ENCODE peak calls at places on chromosomes 13 and 19, in ten cellular contexts. One of them, this sample, is unnamed.

GRCh38 chr13:61927648-61928047 is 512.0 kb upstream of the PCDH20 start:
- DNase-seq in ovary: no peak
- DNase-seq in GM23338: no peak
- DNase-seq in fibroblast of lung: no peak
- DNase-seq in OCI-LY7: no peak
- DNase-seq in left ventricle myocardium inferior: no peak
- DNase-seq in left lung: no peak
- DNase-seq in mammary epithelial cell: no peak
- DNase-seq in heart right ventricle: no peak
- DNase-seq in ascending aorta: no peak
- DNase-seq in this sample: no peak

GRCh38 chr19:14835011-14835410 is at the start of the genes OR7A5 and OR7C1:
- DNase-seq in GM23338: peak; percentile 33
- DNase-seq in heart right ventricle: no peak
- DNase-seq in ovary: no peak
- DNase-seq in OCI-LY7: no peak
- DNase-seq in fibroblast of lung: peak; percentile 2
- DNase-seq in left lung: no peak
- DNase-seq in mammary epithelial cell: no peak
- DNase-seq in left ventricle myocardium inferior: no peak
- DNase-seq in ascending aorta: no peak
- DNase-seq in this sample: no peak

GRCh38 chr19:1064661-1065605 is 2.0 kb upstream of the ARHGAP45 start:
- DNase-seq in OCI-LY7: peak; percentile 81
- DNase-seq in fibroblast of lung: peak; percentile 69
- DNase-seq in ascending aorta: peak; percentile 81
- DNase-seq in left ventricle myocardium inferior: peak; percentile 66
- DNase-seq in ovary: no peak
- DNase-seq in left lung: peak; percentile 96
- DNase-seq in GM23338: peak; percentile 90
- DNase-seq in heart right ventricle: no peak
- DNase-seq in mammary epithelial cell: peak; percentile 52
- DNase-seq in this sample: peak; percentile 90

GRCh38 chr19:49997709-49998108 is 27.5 kb downstream of the VRK3 start:
- DNase-seq in mammary epithelial cell: peak; percentile 16
- DNase-seq in heart right ventricle: no peak
- DNase-seq in left lung: no peak
- DNase-seq in GM23338: peak; percentile 85
- DNase-seq in fibroblast of lung: peak; percentile 21
- DNase-seq in OCI-LY7: peak; percentile 68
- DNase-seq in left ventricle myocardium inferior: no peak
- DNase-seq in ovary: no peak
- DNase-seq in ascending aorta: no peak
- DNase-seq in this sample: no peak

GRCh38 chr19:7844951-7845350 is 14.9 kb downstream of the EVI5L start:
- DNase-seq in GM23338: no peak
- DNase-seq in OCI-LY7: no peak
- DNase-seq in heart right ventricle: no peak
- DNase-seq in fibroblast of lung: no peak
- DNase-seq in mammary epithelial cell: no peak
- DNase-seq in ovary: no peak
- DNase-seq in left lung: peak; percentile 49
- DNase-seq in left ventricle myocardium inferior: no peak
- DNase-seq in ascending aorta: no peak
- DNase-seq in this sample: no peak

GRCh38 chr19:49553451-49554271 is 25.9 kb downstream of the RCN3 start:
- DNase-seq in ovary: no peak
- DNase-seq in heart right ventricle: no peak
- DNase-seq in left ventricle myocardium inferior: no peak
- DNase-seq in left lung: no peak
- DNase-seq in fibroblast of lung: no peak
- DNase-seq in GM23338: no peak
- DNase-seq in ascending aorta: no peak
- DNase-seq in mammary epithelial cell: peak; percentile 92
- DNase-seq in OCI-LY7: no peak
- DNase-seq in this sample: peak; percentile 81

GRCh38 chr19:46704379-46705076 is 12.4 kb downstream of the PRKD2 start:
- DNase-seq in left ventricle myocardium inferior: peak; percentile 78
- DNase-seq in GM23338: peak; percentile 95
- DNase-seq in heart right ventricle: peak; percentile 74
- DNase-seq in ovary: peak; percentile 81
- DNase-seq in OCI-LY7: peak; percentile 73
- DNase-seq in mammary epithelial cell: peak; percentile 35
- DNase-seq in ascending aorta: peak; percentile 82
- DNase-seq in fibroblast of lung: peak; percentile 30
- DNase-seq in left lung: peak; percentile 97
- DNase-seq in this sample: peak; percentile 97

GRCh38 chr13:42996584-42996983 is 4.5 kb upstream of the EPSTI1 start:
- DNase-seq in fibroblast of lung: peak; percentile 84
- DNase-seq in left lung: no peak
- DNase-seq in mammary epithelial cell: peak; percentile 94
- DNase-seq in ovary: no peak
- DNase-seq in heart right ventricle: no peak
- DNase-seq in ascending aorta: no peak
- DNase-seq in GM23338: no peak
- DNase-seq in left ventricle myocardium inferior: no peak
- DNase-seq in OCI-LY7: no peak
- DNase-seq in this sample: no peak

GRCh38 chr13:79538757-79539156 is 57.8 kb downstream of the NDFIP2 start:
- DNase-seq in left ventricle myocardium inferior: no peak
- DNase-seq in GM23338: no peak
- DNase-seq in OCI-LY7: no peak
- DNase-seq in left lung: no peak
- DNase-seq in ascending aorta: no peak
- DNase-seq in heart right ventricle: no peak
- DNase-seq in mammary epithelial cell: no peak
- DNase-seq in ovary: no peak
- DNase-seq in fibroblast of lung: no peak
- DNase-seq in this sample: no peak

GRCh38 chr19:48350856-48351255 is 12.9 kb downstream of the TMEM143 start:
- DNase-seq in left lung: no peak
- DNase-seq in left ventricle myocardium inferior: no peak
- DNase-seq in heart right ventricle: no peak
- DNase-seq in fibroblast of lung: no peak
- DNase-seq in OCI-LY7: no peak
- DNase-seq in ovary: no peak
- DNase-seq in GM23338: no peak
- DNase-seq in mammary epithelial cell: no peak
- DNase-seq in ascending aorta: no peak
- DNase-seq in this sample: no peak

GRCh38 chr13:98442391-98443230 is 134.3 kb downstream of the STK24 start:
- DNase-seq in GM23338: no peak
- DNase-seq in OCI-LY7: no peak
- DNase-seq in left ventricle myocardium inferior: no peak
- DNase-seq in left lung: no peak
- DNase-seq in fibroblast of lung: no peak
- DNase-seq in ascending aorta: no peak
- DNase-seq in ovary: no peak
- DNase-seq in heart right ventricle: no peak
- DNase-seq in mammary epithelial cell: no peak
- DNase-seq in this sample: no peak

GRCh38 chr13:112124100-112124499 is 57.2 kb downstream of the SOX1 start:
- DNase-seq in left ventricle myocardium inferior: no peak
- DNase-seq in fibroblast of lung: no peak
- DNase-seq in ovary: no peak
- DNase-seq in mammary epithelial cell: no peak
- DNase-seq in heart right ventricle: no peak
- DNase-seq in GM23338: no peak
- DNase-seq in left lung: no peak
- DNase-seq in OCI-LY7: no peak
- DNase-seq in ascending aorta: no peak
- DNase-seq in this sample: no peak

GRCh38 chr19:34306824-34307223 is 52.5 kb downstream of the GARRE1 start:
- DNase-seq in fibroblast of lung: no peak
- DNase-seq in heart right ventricle: no peak
- DNase-seq in ascending aorta: peak; percentile 18
- DNase-seq in left lung: no peak
- DNase-seq in ovary: no peak
- DNase-seq in OCI-LY7: no peak
- DNase-seq in GM23338: no peak
- DNase-seq in left ventricle myocardium inferior: no peak
- DNase-seq in mammary epithelial cell: no peak
- DNase-seq in this sample: no peak

DNA sequence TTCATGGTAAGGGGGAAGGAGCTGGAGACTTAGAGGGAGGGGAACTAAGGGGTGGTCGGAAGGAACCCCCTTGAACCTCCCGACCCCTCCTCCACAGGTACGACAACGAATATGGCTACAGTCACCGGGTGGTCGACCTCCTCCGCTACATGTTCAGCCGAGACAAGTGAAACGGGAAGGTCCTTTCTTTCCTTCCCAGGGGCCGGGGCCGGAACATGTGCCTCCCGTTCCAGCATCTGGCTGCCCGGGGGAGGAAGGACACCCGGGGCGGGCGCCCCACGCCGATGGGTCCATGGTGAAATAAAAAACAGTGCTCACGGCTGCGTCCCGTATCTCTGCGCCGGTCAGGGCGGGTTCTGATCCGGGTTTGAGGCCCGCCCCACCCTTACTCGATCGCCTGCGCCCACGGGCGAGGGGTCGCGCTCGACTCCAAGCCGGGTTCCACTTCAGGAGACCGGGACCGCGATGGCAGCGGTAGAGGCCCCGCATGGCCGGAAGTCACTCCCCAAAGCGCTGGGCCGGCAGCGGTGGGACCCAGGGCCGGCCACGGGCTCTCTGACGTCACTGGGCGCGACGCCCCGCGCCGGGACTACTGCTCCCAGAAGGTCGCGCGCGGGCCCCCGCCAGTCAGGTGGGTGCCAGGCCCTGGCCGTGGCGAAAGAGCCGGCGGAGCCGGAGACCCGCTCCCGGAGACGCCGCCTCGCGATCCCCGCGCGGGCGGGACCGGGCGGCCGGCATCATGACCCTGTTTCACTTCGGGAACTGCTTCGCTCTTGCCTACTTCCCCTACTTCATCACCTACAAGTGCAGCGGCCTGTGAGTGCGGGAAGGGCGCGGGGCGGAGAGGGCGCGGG is at the start of gene TMEM147:
- DNase-seq in OCI-LY7: peak; percentile 92
- DNase-seq in GM23338: peak; percentile 94
- DNase-seq in left lung: peak; percentile 98
- DNase-seq in mammary epithelial cell: peak; percentile 84
- DNase-seq in fibroblast of lung: peak; percentile 87
- DNase-seq in ovary: peak; percentile 94
- DNase-seq in heart right ventricle: peak; percentile 93
- DNase-seq in left ventricle myocardium inferior: peak; percentile 94
- DNase-seq in ascending aorta: peak; percentile 96
- DNase-seq in this sample: peak; percentile 96
- H3K4me3 ChIP-seq in OCI-LY7: peak within 1 kb of the TSS; percentile 80
- H3K4me3 ChIP-seq in GM23338: peak within 1 kb of the TSS; percentile 99
- H3K4me3 ChIP-seq in left lung: peak within 1 kb of the TSS; percentile 95
- H3K4me3 ChIP-seq in mammary epithelial cell: peak within 1 kb of the TSS; percentile 88
- H3K4me3 ChIP-seq in fibroblast of lung: peak within 1 kb of the TSS; percentile 91
- H3K4me3 ChIP-seq in ovary: peak within 1 kb of the TSS; percentile 72
- H3K4me3 ChIP-seq in heart right ventricle: peak within 1 kb of the TSS; percentile 79
- H3K4me3 ChIP-seq in left ventricle myocardium inferior: peak within 1 kb of the TSS; percentile 84
- H3K4me3 ChIP-seq in ascending aorta: peak within 1 kb of the TSS; percentile 87
- H3K4me3 ChIP-seq in this sample: peak within 1 kb of the TSS; percentile 99

DNA sequence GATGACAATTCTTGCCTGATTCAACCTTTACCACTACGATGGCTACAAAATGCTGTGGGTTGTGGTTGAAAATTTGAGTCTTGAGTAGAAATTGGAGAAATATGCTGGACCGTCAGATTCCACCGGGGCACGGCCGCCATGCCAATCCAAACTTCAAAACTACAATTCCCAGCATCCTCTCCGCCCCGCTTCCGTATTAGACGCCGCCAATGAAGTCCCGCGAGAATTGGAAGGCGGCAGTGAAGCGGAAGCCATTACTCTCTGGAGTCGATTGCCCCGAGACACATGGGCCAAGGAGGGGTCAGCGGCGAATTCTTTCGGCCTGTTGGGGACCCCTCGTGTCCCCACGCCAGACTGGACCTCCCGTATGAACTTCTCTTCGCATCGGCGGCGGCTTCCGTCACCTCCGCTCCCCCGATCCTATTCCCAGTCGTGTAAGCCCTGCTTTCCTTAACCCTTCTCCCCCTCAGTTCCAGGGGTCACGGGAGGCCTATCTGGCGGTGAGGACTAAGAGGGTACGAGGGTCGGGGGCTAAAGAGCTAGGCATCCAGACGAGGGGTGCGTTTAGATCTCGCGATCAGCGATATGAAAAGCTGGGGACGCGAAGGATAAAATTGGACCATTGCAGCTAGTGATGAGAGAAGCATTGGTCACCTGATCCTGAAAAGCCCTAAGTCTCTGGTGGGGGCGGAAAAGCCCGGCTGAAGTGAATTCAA is at the start of gene ZNF317:
- DNase-seq in ascending aorta: peak; percentile 98
- DNase-seq in left ventricle myocardium inferior: peak; percentile 90
- DNase-seq in heart right ventricle: peak; percentile 95
- DNase-seq in left lung: peak; percentile 92
- DNase-seq in mammary epithelial cell: peak; percentile 85
- DNase-seq in GM23338: peak; percentile 97
- DNase-seq in ovary: peak; percentile 94
- DNase-seq in OCI-LY7: peak; percentile 96
- DNase-seq in fibroblast of lung: peak; percentile 92
- DNase-seq in this sample: peak; percentile 87
- H3K27ac ChIP-seq in ascending aorta: peak within 1 kb of the TSS; percentile 77
- H3K27ac ChIP-seq in left ventricle myocardium inferior: peak within 1 kb of the TSS; percentile 89
- H3K27ac ChIP-seq in heart right ventricle: peak within 1 kb of the TSS; percentile 78
- H3K27ac ChIP-seq in left lung: peak within 1 kb of the TSS; percentile 74
- H3K27ac ChIP-seq in mammary epithelial cell: peak within 1 kb of the TSS; percentile 83
- H3K27ac ChIP-seq in GM23338: peak within 1 kb of the TSS; percentile 84
- H3K27ac ChIP-seq in ovary: no peak within 1 kb of the TSS
- H3K27ac ChIP-seq in OCI-LY7: peak within 1 kb of the TSS; percentile 37
- H3K27ac ChIP-seq in fibroblast of lung: peak within 1 kb of the TSS; percentile 95
- H3K27ac ChIP-seq in this sample: peak within 1 kb of the TSS; percentile 77

GRCh38 chr13:26929971-26930730 is 169.6 kb upstream of the GPR12 start:
- DNase-seq in ovary: peak; percentile 69
- DNase-seq in heart right ventricle: peak; percentile 51
- DNase-seq in mammary epithelial cell: peak; percentile 28
- DNase-seq in left ventricle myocardium inferior: peak; percentile 62
- DNase-seq in left lung: peak; percentile 88
- DNase-seq in GM23338: peak; percentile 92
- DNase-seq in OCI-LY7: peak; percentile 72
- DNase-seq in ascending aorta: peak; percentile 67
- DNase-seq in fibroblast of lung: peak; percentile 66
- DNase-seq in this sample: peak; percentile 69
- H3K4me3 ChIP-seq in ovary: no peak overlapping the region
- H3K4me3 ChIP-seq in heart right ventricle: no peak overlapping the region
- H3K4me3 ChIP-seq in mammary epithelial cell: no peak overlapping the region
- H3K4me3 ChIP-seq in left ventricle myocardium inferior: no peak overlapping the region
- H3K4me3 ChIP-seq in left lung: no peak overlapping the region
- H3K4me3 ChIP-seq in GM23338: peak overlapping the region; percentile 49
- H3K4me3 ChIP-seq in OCI-LY7: peak overlapping the region; percentile 33
- H3K4me3 ChIP-seq in ascending aorta: no peak overlapping the region
- H3K4me3 ChIP-seq in fibroblast of lung: no peak overlapping the region
- H3K4me3 ChIP-seq in this sample: no peak overlapping the region

DNA sequence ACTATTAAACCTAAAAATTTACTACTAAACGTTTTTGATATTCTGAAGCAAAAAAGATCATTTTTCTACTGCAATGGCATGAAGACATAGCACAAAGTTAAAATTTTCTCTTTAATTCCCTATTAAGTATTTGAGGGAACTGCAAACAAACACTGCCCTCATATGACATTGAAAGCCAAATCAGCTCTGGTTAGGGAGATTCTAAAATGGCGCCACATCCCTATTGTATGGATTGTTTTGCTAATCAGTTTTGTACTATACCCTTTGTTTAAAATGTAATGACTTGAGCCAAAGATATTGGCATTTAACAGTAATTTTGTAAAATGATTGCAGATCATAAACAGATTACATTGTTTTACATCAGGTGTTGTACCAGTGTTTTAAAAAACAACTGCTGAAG is 65.8 kb downstream of the FLT1 start:
- DNase-seq in GM23338: peak; percentile 51
- DNase-seq in ovary: no peak
- DNase-seq in left lung: no peak
- DNase-seq in heart right ventricle: no peak
- DNase-seq in left ventricle myocardium inferior: no peak
- DNase-seq in fibroblast of lung: no peak
- DNase-seq in OCI-LY7: no peak
- DNase-seq in mammary epithelial cell: no peak
- DNase-seq in ascending aorta: no peak
- DNase-seq in this sample: no peak
- H3K27ac ChIP-seq in GM23338: peak overlapping the region; percentile 97
- H3K27ac ChIP-seq in ovary: no peak overlapping the region
- H3K27ac ChIP-seq in left lung: no peak overlapping the region
- H3K27ac ChIP-seq in heart right ventricle: no peak overlapping the region
- H3K27ac ChIP-seq in left ventricle myocardium inferior: no peak overlapping the region
- H3K27ac ChIP-seq in fibroblast of lung: no peak overlapping the region
- H3K27ac ChIP-seq in OCI-LY7: peak overlapping the region; percentile 93
- H3K27ac ChIP-seq in mammary epithelial cell: no peak overlapping the region
- H3K27ac ChIP-seq in ascending aorta: no peak overlapping the region
- H3K27ac ChIP-seq in this sample: no peak overlapping the region

This sample was measured in pancreas.